ENCODE peak calls at places on chromosomes 7 and 10, in seven cellular contexts. X, T, F, I, B, P and N are unnamed samples. For H3K4me1, the result is how much of the 10 kb centered on the place peaks cover.

GRCh38 chr7:2185715-2186114 is 47.0 kb downstream of the MAD1L1 start:
- DNase-seq in X (no peak), T (no peak), P (no peak), I (no peak), B (no peak), F (no peak), N (no peak)

GRCh38 chr7:74637745-74638144 is 19.8 kb upstream of the GTF2I start:
- DNase-seq in F (no peak), B (no peak), P (no peak), I (no peak), T (no peak), X (no peak), N (no peak)

GRCh38 chr10:116099031-116099430 is 174.0 kb downstream of the GFRA1 start:
- DNase-seq in X (no peak), B (no peak), I (no peak), T (no peak), P (no peak), F (no peak), N (no peak)

GRCh38 chr7:85554294-85554877 is 367.5 kb upstream of the SEMA3D start:
- DNase-seq in T (peak), B (peak), X (no peak), F (peak), I (no peak), P (no peak), N (no peak)

GRCh38 chr10:31134303-31134928 is 102.8 kb upstream of the ZNF438 start:
- DNase-seq in F (no peak), B (no peak), T (no peak), X (no peak), I (peak), P (no peak), N (no peak)

GRCh38 chr10:97898429-97898828 is 48.8 kb downstream of the GOLGA7B start:
- DNase-seq in T (no peak), B (no peak), P (no peak), I (no peak), X (no peak), F (peak), N (no peak)

GRCh38 chr7:44977956-44978355 is 859 bp downstream of the MYO1G start:
- DNase-seq in T (no peak), P (peak), X (no peak), F (no peak), I (peak), B (no peak), N (no peak)

GRCh38 chr7:155303039-155303593 is 5.4 kb downstream of the INSIG1 start:
- DNase-seq in B (no peak), I (no peak), P (no peak), T (no peak), X (no peak), F (no peak), N (no peak)

GRCh38 chr7:27229448-27229847 is 13.2 kb upstream of the EVX1 start:
- DNase-seq in I (no peak), X (no peak), B (no peak), P (no peak), F (no peak), T (no peak), N (no peak)

GRCh38 chr7:72336887-72337821 is 75.0 kb downstream of the CALN1 start:
- DNase-seq in T (no peak), P (no peak), F (no peak), B (no peak), X (no peak), I (no peak), N (peak)

GRCh38 chr10:62996925-62997324 is 136.2 kb upstream of the NRBF2 start:
- DNase-seq in T (no peak), I (no peak), X (no peak), F (no peak), P (no peak), B (no peak), N (no peak)

GRCh38 chr7:139708541-139708940 is 69.3 kb downstream of the HIPK2 start:
- DNase-seq in B (no peak), X (no peak), P (peak), F (no peak), T (no peak), I (peak), N (no peak)

GRCh38 chr7:23357190-23358093 is 58.3 kb downstream of the MALSU1 start:
- DNase-seq in B (peak), P (no peak), X (no peak), F (peak), T (no peak), I (no peak), N (no peak)

GRCh38 chr10:50621981-50622496 is 1.7 kb downstream of the SGMS1 start:
- DNase-seq in T (peak), I (peak), P (peak), B (peak), F (peak), X (peak), N (peak)

GRCh38 chr10:50624154-50624865 is 554 bp upstream of the SGMS1 start:
- DNase-seq in I (peak), T (peak), F (peak), B (peak), P (peak), X (peak), N (peak)

GRCh38 chr10:50620899-50621298 is 2.9 kb downstream of the SGMS1 start:
- DNase-seq in B (no peak), X (no peak), F (no peak), I (no peak), P (no peak), T (no peak), N (no peak)

GRCh38 chr10:50623299-50624153 is at the start of gene SGMS1:
- DNase-seq in I (peak), P (peak), F (peak), T (peak), X (peak), B (peak), N (peak)

GRCh38 chr10:50622497-50623298 is 1.1 kb downstream of the SGMS1 start:
- DNase-seq in F (peak), P (peak), B (peak), X (peak), T (peak), I (peak), N (no peak)
- H3K4me3 ChIP-seq in F (peak), P (peak), B (peak), X (peak), T (peak), I (peak), N (peak)

DNA sequence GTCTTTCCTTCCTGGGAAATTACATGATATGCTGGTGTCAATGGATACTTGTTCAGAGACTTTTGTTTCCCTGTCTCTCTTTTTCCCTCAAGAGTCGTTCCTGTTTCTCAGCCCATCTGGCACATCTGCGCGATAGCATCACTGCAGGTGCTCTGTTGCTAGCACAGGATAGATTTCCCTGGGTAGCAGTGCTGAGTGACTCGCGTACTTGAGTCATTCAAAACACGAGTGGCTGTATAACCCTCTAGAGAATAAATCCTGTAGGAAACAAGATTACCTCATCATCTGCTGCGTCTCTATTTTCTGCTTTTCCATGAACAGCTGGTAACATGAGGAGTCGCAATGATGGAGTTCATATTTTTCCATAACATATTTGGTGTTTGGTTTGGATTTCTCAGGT is 452.0 kb upstream of the FZD8 start:
- DNase-seq in X (no peak), P (no peak), F (no peak), I (no peak), B (no peak), T (no peak), N (no peak)
- TF ChIP-seq EP300 in X (no peak), P (no peak), F (no peak), I (no peak), B (no peak), T (no peak), N (no peak)

GRCh38 chr10:43402880-43403452 is 6.0 kb downstream of the HNRNPF start:
- DNase-seq in T (no peak), P (no peak), I (peak), B (no peak), X (peak), F (no peak), N (no peak)
- H3K4me1 ChIP-seq in T (half or more), P (half or more), I (under half), B (half or more), X (under half), F (half or more), N (half or more)

GRCh38 chr10:60816624-60817023 is 38.3 kb downstream of the CDK1 start:
- DNase-seq in I (peak), P (peak), F (peak), X (no peak), B (peak), T (peak), N (no peak)
- H3K4me3 ChIP-seq in I (peak), P (peak), F (no peak), X (no peak), B (no peak), T (no peak), N (peak)

GRCh38 chr7:117762055-117762454 is 111.2 kb downstream of the CTTNBP2 start:
- DNase-seq in T (no peak), F (no peak), B (no peak), P (no peak), I (no peak), X (no peak), N (no peak)
- TF ChIP-seq EP300 in T (no peak), F (no peak), B (no peak), P (no peak), I (no peak), X (no peak), N (no peak)

GRCh38 chr10:104234934-104235333 is 2.8 kb upstream of the CFAP43 start:
- DNase-seq in I (no peak), T (no peak), X (no peak), B (no peak), P (no peak), F (no peak), N (no peak)

GRCh38 chr10:104233817-104234216 is 1.7 kb upstream of the CFAP43 start:
- DNase-seq in X (no peak), F (no peak), B (peak), I (no peak), P (no peak), T (no peak), N (no peak)

GRCh38 chr10:104232613-104233102 is 494 bp upstream of the CFAP43 start:
- DNase-seq in B (no peak), X (no peak), T (no peak), F (no peak), I (no peak), P (no peak), N (no peak)

GRCh38 chr10:104231784-104232612 is at the start of gene CFAP43:
- DNase-seq in P (peak), F (peak), B (peak), T (peak), I (peak), X (peak), N (peak)

GRCh38 chr10:104230490-104230889 is 1.7 kb downstream of the CFAP43 start:
- DNase-seq in P (no peak), X (no peak), I (no peak), B (no peak), T (no peak), F (no peak), N (no peak)
- H3K4me1 ChIP-seq in P (under half), X (under half), I (under half), B (under half), T (under half), F (under half), N (under half)

GRCh38 chr7:56447864-56448693 is 331.9 kb upstream of the NUPR2 start:
- DNase-seq in X (peak), B (no peak), T (peak), I (no peak), P (no peak), F (peak), N (no peak)

GRCh38 chr7:56449762-56450161 is 333.5 kb upstream of the NUPR2 start:
- DNase-seq in P (no peak), I (no peak), F (no peak), B (no peak), T (no peak), X (no peak), N (no peak)
- H3K4me3 ChIP-seq in P (no peak), I (no peak), F (no peak), B (no peak), T (no peak), X (no peak), N (no peak)